ENCODE peak calls at places on chromosomes 5 and 9, in six cellular contexts. One of them, this sample, is unnamed.

GRCh38 chr5:32308951-32309350 is 3.8 kb downstream of the MTMR12 start:
- ATAC-seq in heart right ventricle: no peak
- ATAC-seq in IMR-90: no peak
- ATAC-seq in psoas muscle: no peak
- ATAC-seq in PC-3: no peak
- ATAC-seq in upper lobe of right lung: no peak
- ATAC-seq in this sample: no peak

GRCh38 chr9:114060711-114061110 is 17.4 kb downstream of the AMBP start:
- ATAC-seq in psoas muscle: no peak
- ATAC-seq in IMR-90: no peak
- ATAC-seq in PC-3: no peak
- ATAC-seq in heart right ventricle: no peak
- ATAC-seq in upper lobe of right lung: no peak
- ATAC-seq in this sample: no peak

GRCh38 chr5:98258939-98259338 is 514.5 kb upstream of the RGMB start:
- ATAC-seq in PC-3: no peak
- ATAC-seq in psoas muscle: no peak
- ATAC-seq in upper lobe of right lung: peak; percentile 94
- ATAC-seq in IMR-90: no peak
- ATAC-seq in heart right ventricle: no peak
- ATAC-seq in this sample: no peak

GRCh38 chr9:94300470-94301301 is 27.8 kb downstream of the NUTM2F start:
- ATAC-seq in psoas muscle: no peak
- ATAC-seq in IMR-90: no peak
- ATAC-seq in PC-3: peak; percentile 31
- ATAC-seq in heart right ventricle: no peak
- ATAC-seq in upper lobe of right lung: no peak
- ATAC-seq in this sample: no peak

GRCh38 chr9:89743576-89744254 is 138.9 kb downstream of the GADD45G start:
- ATAC-seq in upper lobe of right lung: no peak
- ATAC-seq in heart right ventricle: no peak
- ATAC-seq in psoas muscle: no peak
- ATAC-seq in IMR-90: no peak
- ATAC-seq in PC-3: no peak
- ATAC-seq in this sample: no peak

GRCh38 chr5:126752052-126752785 is 24.7 kb upstream of the LMNB1 start:
- ATAC-seq in upper lobe of right lung: no peak
- ATAC-seq in PC-3: no peak
- ATAC-seq in psoas muscle: no peak
- ATAC-seq in heart right ventricle: no peak
- ATAC-seq in IMR-90: no peak
- ATAC-seq in this sample: no peak

GRCh38 chr5:65750938-65751337 is 28.9 kb downstream of the NLN start:
- ATAC-seq in IMR-90: no peak
- ATAC-seq in PC-3: no peak
- ATAC-seq in upper lobe of right lung: no peak
- ATAC-seq in psoas muscle: no peak
- ATAC-seq in heart right ventricle: no peak
- ATAC-seq in this sample: no peak

GRCh38 chr5:73081093-73081492 is 39.3 kb upstream of the TMEM171 start:
- ATAC-seq in heart right ventricle: no peak
- ATAC-seq in upper lobe of right lung: no peak
- ATAC-seq in PC-3: no peak
- ATAC-seq in psoas muscle: no peak
- ATAC-seq in IMR-90: peak; percentile 56
- ATAC-seq in this sample: no peak

GRCh38 chr9:120574473-120574872 is 5.5 kb downstream of the CDK5RAP2 start:
- ATAC-seq in upper lobe of right lung: no peak
- ATAC-seq in IMR-90: no peak
- ATAC-seq in psoas muscle: no peak
- ATAC-seq in heart right ventricle: no peak
- ATAC-seq in PC-3: no peak
- ATAC-seq in this sample: no peak

GRCh38 chr9:81894891-81895290 is 33.3 kb upstream of the SPATA31D4 start:
- ATAC-seq in heart right ventricle: no peak
- ATAC-seq in psoas muscle: no peak
- ATAC-seq in upper lobe of right lung: no peak
- ATAC-seq in PC-3: no peak
- ATAC-seq in IMR-90: no peak
- ATAC-seq in this sample: no peak

GRCh38 chr5:167778228-167778627 is 513.2 kb upstream of the WWC1 start:
- ATAC-seq in heart right ventricle: no peak
- ATAC-seq in psoas muscle: no peak
- ATAC-seq in IMR-90: no peak
- ATAC-seq in PC-3: no peak
- ATAC-seq in upper lobe of right lung: no peak
- ATAC-seq in this sample: no peak

GRCh38 chr5:80417973-80418372 is 10.1 kb downstream of the ZFYVE16 start:
- ATAC-seq in heart right ventricle: no peak
- ATAC-seq in IMR-90: no peak
- ATAC-seq in psoas muscle: no peak
- ATAC-seq in upper lobe of right lung: no peak
- ATAC-seq in PC-3: no peak
- ATAC-seq in this sample: no peak

GRCh38 chr9:124676159-124676551 is 95.0 kb downstream of the NR6A1 start:
- ATAC-seq in heart right ventricle: no peak
- ATAC-seq in psoas muscle: no peak
- ATAC-seq in PC-3: no peak
- ATAC-seq in IMR-90: no peak
- ATAC-seq in upper lobe of right lung: peak; percentile 47
- ATAC-seq in this sample: no peak

GRCh38 chr5:119054082-119054481 is 16.8 kb upstream of the DMXL1 start:
- ATAC-seq in upper lobe of right lung: no peak
- ATAC-seq in heart right ventricle: no peak
- ATAC-seq in PC-3: peak; percentile 20
- ATAC-seq in IMR-90: no peak
- ATAC-seq in psoas muscle: no peak
- ATAC-seq in this sample: no peak

GRCh38 chr9:27473135-27473534 is 51.0 kb upstream of the IFNK start:
- ATAC-seq in PC-3: no peak
- ATAC-seq in heart right ventricle: peak; percentile 56
- ATAC-seq in psoas muscle: peak; percentile 63
- ATAC-seq in upper lobe of right lung: peak; percentile 71
- ATAC-seq in IMR-90: no peak
- ATAC-seq in this sample: peak; percentile 93

GRCh38 chr5:84113246-84114118 is 271.2 kb downstream of the EDIL3 start:
- ATAC-seq in upper lobe of right lung: no peak
- ATAC-seq in PC-3: peak; percentile 43
- ATAC-seq in IMR-90: no peak
- ATAC-seq in heart right ventricle: no peak
- ATAC-seq in psoas muscle: no peak
- ATAC-seq in this sample: no peak

GRCh38 chr9:116058421-116058820 is 95.2 kb upstream of the PAPPA start:
- ATAC-seq in psoas muscle: no peak
- ATAC-seq in heart right ventricle: no peak
- ATAC-seq in upper lobe of right lung: no peak
- ATAC-seq in IMR-90: no peak
- ATAC-seq in PC-3: no peak
- ATAC-seq in this sample: no peak

GRCh38 chr5:157108961-157109360 is at the start of gene HAVCR2:
- ATAC-seq in IMR-90: no peak
- ATAC-seq in heart right ventricle: peak; percentile 31
- ATAC-seq in PC-3: no peak
- ATAC-seq in psoas muscle: no peak
- ATAC-seq in upper lobe of right lung: peak; percentile 87
- ATAC-seq in this sample: peak; percentile 17

GRCh38 chr9:121154782-121155181 is 46.9 kb downstream of the RAB14 start:
- ATAC-seq in psoas muscle: no peak
- ATAC-seq in PC-3: peak; percentile 89
- ATAC-seq in upper lobe of right lung: no peak
- ATAC-seq in IMR-90: no peak
- ATAC-seq in heart right ventricle: no peak
- ATAC-seq in this sample: no peak

GRCh38 chr9:12784461-12785250 is 9.8 kb downstream of the LURAP1L start:
- ATAC-seq in PC-3: peak; percentile 93
- ATAC-seq in psoas muscle: peak; percentile 65
- ATAC-seq in heart right ventricle: no peak
- ATAC-seq in upper lobe of right lung: peak; percentile 98
- ATAC-seq in IMR-90: peak; percentile 90
- ATAC-seq in this sample: peak; percentile 76

GRCh38 chr9:96498796-96499195 is 48.8 kb downstream of the HABP4 start:
- ATAC-seq in heart right ventricle: no peak
- ATAC-seq in PC-3: no peak
- ATAC-seq in psoas muscle: no peak
- ATAC-seq in upper lobe of right lung: no peak
- ATAC-seq in IMR-90: no peak
- ATAC-seq in this sample: no peak

GRCh38 chr5:52328220-52328619 is 459.5 kb upstream of the ITGA1 start:
- ATAC-seq in heart right ventricle: no peak
- ATAC-seq in upper lobe of right lung: no peak
- ATAC-seq in psoas muscle: no peak
- ATAC-seq in IMR-90: no peak
- ATAC-seq in PC-3: no peak
- ATAC-seq in this sample: no peak

GRCh38 chr5:91305640-91306039 is 77.5 kb downstream of the ARRDC3 start:
- ATAC-seq in IMR-90: no peak
- ATAC-seq in psoas muscle: no peak
- ATAC-seq in heart right ventricle: no peak
- ATAC-seq in upper lobe of right lung: no peak
- ATAC-seq in PC-3: no peak
- ATAC-seq in this sample: no peak

GRCh38 chr5:91302335-91302734 is 80.8 kb downstream of the ARRDC3 start:
- ATAC-seq in PC-3: no peak
- ATAC-seq in upper lobe of right lung: no peak
- ATAC-seq in heart right ventricle: no peak
- ATAC-seq in IMR-90: no peak
- ATAC-seq in psoas muscle: no peak
- ATAC-seq in this sample: no peak

GRCh38 chr5:91297994-91298393 is 85.1 kb downstream of the ARRDC3 start:
- ATAC-seq in psoas muscle: no peak
- ATAC-seq in upper lobe of right lung: no peak
- ATAC-seq in PC-3: no peak
- ATAC-seq in heart right ventricle: no peak
- ATAC-seq in IMR-90: no peak
- ATAC-seq in this sample: no peak

GRCh38 chr5:91302958-91303357 is 80.2 kb downstream of the ARRDC3 start:
- ATAC-seq in PC-3: no peak
- ATAC-seq in IMR-90: no peak
- ATAC-seq in psoas muscle: no peak
- ATAC-seq in upper lobe of right lung: no peak
- ATAC-seq in heart right ventricle: no peak
- ATAC-seq in this sample: no peak

DNA sequence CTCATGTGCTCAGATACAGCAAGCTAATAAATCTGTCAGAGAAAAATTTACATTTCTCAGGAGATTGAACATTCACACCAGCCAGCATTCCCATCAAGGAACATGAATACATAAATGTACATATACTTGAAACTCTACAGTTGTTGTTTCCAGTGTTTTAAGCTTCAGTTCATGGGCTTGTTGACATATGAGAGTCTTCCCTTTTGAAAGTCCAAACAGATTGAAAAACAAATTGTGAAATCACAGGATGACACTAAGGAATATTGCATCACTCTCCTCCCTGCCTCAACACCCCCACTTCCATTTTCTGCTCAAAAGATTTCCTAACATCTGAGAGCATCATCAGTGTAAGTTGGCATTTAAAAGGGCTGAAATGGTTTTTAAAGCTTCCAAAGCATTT is 81.7 kb downstream of the ARRDC3 start:
- ATAC-seq in upper lobe of right lung: peak; percentile 49
- ATAC-seq in PC-3: no peak
- ATAC-seq in psoas muscle: peak; percentile 24
- ATAC-seq in IMR-90: no peak
- ATAC-seq in heart right ventricle: no peak
- ATAC-seq in this sample: peak; percentile 45
- TF ChIP-seq CTCF in upper lobe of right lung: no peak
- TF ChIP-seq CTCF in PC-3: no peak
- TF ChIP-seq CTCF in psoas muscle: no peak
- TF ChIP-seq CTCF in IMR-90: no peak
- TF ChIP-seq CTCF in heart right ventricle: no peak
- TF ChIP-seq CTCF in this sample: no peak

GRCh38 chr9:137064027-137064879 is 6.1 kb downstream of the SAPCD2 start:
- ATAC-seq in heart right ventricle: peak; percentile 31
- ATAC-seq in IMR-90: peak; percentile 95
- ATAC-seq in psoas muscle: peak; percentile 78
- ATAC-seq in PC-3: peak; percentile 27
- ATAC-seq in upper lobe of right lung: peak; percentile 84
- ATAC-seq in this sample: peak; percentile 60
- H3K4me1 ChIP-seq in heart right ventricle: peaks cover 8% of the 10 kb centered on the region
- H3K4me1 ChIP-seq in IMR-90: no peaks in the 10 kb centered on the region
- H3K4me1 ChIP-seq in psoas muscle: no peaks in the 10 kb centered on the region
- H3K4me1 ChIP-seq in PC-3: peaks cover 14% of the 10 kb centered on the region
- H3K4me1 ChIP-seq in upper lobe of right lung: no peaks in the 10 kb centered on the region
- H3K4me1 ChIP-seq in this sample: no peaks in the 10 kb centered on the region

GRCh38 chr5:1150866-1151265 is 39.0 kb upstream of the SLC12A7 start:
- ATAC-seq in heart right ventricle: no peak
- ATAC-seq in upper lobe of right lung: no peak
- ATAC-seq in IMR-90: no peak
- ATAC-seq in psoas muscle: no peak
- ATAC-seq in PC-3: no peak
- ATAC-seq in this sample: no peak

GRCh38 chr5:1153428-1153827 is 41.6 kb upstream of the SLC12A7 start:
- ATAC-seq in heart right ventricle: no peak
- ATAC-seq in psoas muscle: no peak
- ATAC-seq in upper lobe of right lung: no peak
- ATAC-seq in IMR-90: no peak
- ATAC-seq in PC-3: no peak
- ATAC-seq in this sample: no peak

GRCh38 chr5:1152156-1152555 is 40.3 kb upstream of the SLC12A7 start:
- ATAC-seq in psoas muscle: no peak
- ATAC-seq in heart right ventricle: no peak
- ATAC-seq in upper lobe of right lung: no peak
- ATAC-seq in PC-3: peak; percentile 21
- ATAC-seq in IMR-90: no peak
- ATAC-seq in this sample: no peak

GRCh38 chr5:1151316-1151715 is 39.5 kb upstream of the SLC12A7 start:
- ATAC-seq in PC-3: no peak
- ATAC-seq in IMR-90: no peak
- ATAC-seq in heart right ventricle: no peak
- ATAC-seq in psoas muscle: no peak
- ATAC-seq in upper lobe of right lung: no peak
- ATAC-seq in this sample: no peak

DNA sequence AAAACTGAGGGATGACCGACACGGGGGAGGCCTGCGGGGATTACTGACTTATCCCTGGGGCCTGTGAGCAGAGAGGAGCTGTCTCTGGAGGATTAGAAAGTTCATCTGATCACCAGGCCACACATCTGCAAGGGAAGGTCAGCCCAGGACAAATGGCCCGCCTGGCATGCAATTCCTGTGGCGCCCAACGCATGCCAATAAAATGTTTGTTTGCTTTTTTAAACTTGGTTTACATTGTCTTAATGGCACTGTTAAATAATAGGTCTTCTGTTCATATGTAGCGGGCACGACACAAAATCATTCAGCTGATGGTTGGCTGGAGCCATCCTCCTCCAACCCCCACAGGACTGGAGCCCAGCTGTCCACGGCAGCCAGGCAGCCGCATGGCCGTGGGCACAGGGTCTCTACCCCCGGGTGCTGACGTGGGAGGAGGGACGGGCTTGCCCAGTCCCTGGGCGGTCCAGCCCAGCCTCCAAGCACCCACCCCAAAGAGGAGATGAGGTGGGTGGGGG is 41.0 kb upstream of the SLC12A7 start:
- ATAC-seq in heart right ventricle: no peak
- ATAC-seq in upper lobe of right lung: no peak
- ATAC-seq in psoas muscle: no peak
- ATAC-seq in PC-3: peak; percentile 79
- ATAC-seq in IMR-90: no peak
- ATAC-seq in this sample: no peak
- TF ChIP-seq CTCF in heart right ventricle: no peak
- TF ChIP-seq CTCF in upper lobe of right lung: no peak
- TF ChIP-seq CTCF in psoas muscle: no peak
- TF ChIP-seq CTCF in PC-3: no peak
- TF ChIP-seq CTCF in IMR-90: no peak
- TF ChIP-seq CTCF in this sample: no peak

GRCh38 chr9:128072144-128073021 is 4.4 kb downstream of the SLC25A25 start:
- ATAC-seq in heart right ventricle: no peak
- ATAC-seq in upper lobe of right lung: no peak
- ATAC-seq in IMR-90: no peak
- ATAC-seq in psoas muscle: no peak
- ATAC-seq in PC-3: no peak
- ATAC-seq in this sample: no peak
- H3K4me1 ChIP-seq in heart right ventricle: peaks cover 65% of the 10 kb centered on the region
- H3K4me1 ChIP-seq in upper lobe of right lung: peaks cover 44% of the 10 kb centered on the region
- H3K4me1 ChIP-seq in IMR-90: peaks cover 15% of the 10 kb centered on the region
- H3K4me1 ChIP-seq in psoas muscle: peaks cover 36% of the 10 kb centered on the region
- H3K4me1 ChIP-seq in PC-3: peaks cover 23% of the 10 kb centered on the region
- H3K4me1 ChIP-seq in this sample: peaks cover 79% of the 10 kb centered on the region